ENCODE peak calls at places on chromosome 21, in ten cellular contexts. Y, K, W, D, I, R, A, H, V and B are unnamed samples.

GRCh38 chr21:43355196-43355924 is 71.6 kb downstream of the SIK1 start:
- DNase-seq in K (no peak), R (no peak), A (no peak), W (no peak), V (peak; percentile 69), D (no peak), H (no peak), I (no peak), Y (no peak), B (no peak)

GRCh38 chr21:18522181-18522771 is 118.7 kb upstream of the TMPRSS15 start:
- DNase-seq in A (peak; percentile 9), D (no peak), H (no peak), Y (no peak), V (no peak), K (peak; percentile 10), I (no peak), R (no peak), W (no peak), B (no peak)

GRCh38 chr21:37408464-37409193 is 42.1 kb downstream of the DYRK1A start:
- DNase-seq in V (no peak), H (no peak), W (no peak), R (no peak), I (no peak), D (no peak), K (no peak), Y (no peak), A (no peak), B (no peak)

GRCh38 chr21:17660449-17660848 is 47.7 kb upstream of the BTG3 start:
- DNase-seq in I (no peak), V (no peak), D (no peak), A (no peak), R (no peak), Y (no peak), K (peak; percentile 36), H (no peak), W (peak; percentile 6), B (no peak)

GRCh38 chr21:18244721-18245486 is at the start of gene CHODL:
- DNase-seq in V (no peak), K (peak; percentile 8), I (no peak), D (peak; percentile 78), W (no peak), R (no peak), A (peak; percentile 5), Y (no peak), H (no peak), B (no peak)

GRCh38 chr21:36513430-36513829 is 33.5 kb upstream of the CLDN14 start:
- DNase-seq in I (no peak), H (no peak), V (no peak), D (no peak), W (no peak), Y (no peak), A (no peak), K (no peak), R (no peak), B (no peak)

GRCh38 chr21:38440746-38441145 is 57.5 kb downstream of the ERG start:
- DNase-seq in I (no peak), K (peak; percentile 58), R (no peak), A (peak; percentile 45), Y (peak; percentile 91), D (no peak), W (peak; percentile 93), H (no peak), V (no peak), B (no peak)

GRCh38 chr21:26686278-26686677 is 113.2 kb upstream of the CYYR1 start:
- DNase-seq in R (no peak), K (peak; percentile 74), W (peak; percentile 67), I (no peak), V (peak; percentile 77), Y (peak; percentile 3), H (no peak), D (no peak), A (peak; percentile 21), B (peak; percentile 1)

GRCh38 chr21:33324311-33325221 is at the start of gene IFNAR1:
- DNase-seq in K (peak; percentile 98), A (peak; percentile 98), V (peak; percentile 100), I (peak; percentile 96), D (peak; percentile 100), H (peak; percentile 96), W (peak; percentile 97), R (peak; percentile 97), Y (peak; percentile 96), B (peak; percentile 99)

GRCh38 chr21:31768720-31769119 is 36.8 kb upstream of the SCAF4 start:
- DNase-seq in D (no peak), A (no peak), I (no peak), K (no peak), Y (no peak), V (no peak), H (no peak), W (no peak), R (no peak), B (no peak)

GRCh38 chr21:34166468-34166867 is 93.1 kb downstream of the MRPS6 start:
- DNase-seq in A (peak; percentile 12), H (no peak), I (no peak), Y (no peak), R (no peak), V (no peak), D (no peak), W (peak; percentile 49), K (peak; percentile 56), B (no peak)

GRCh38 chr21:42361286-42361685 is 5.0 kb downstream of the TFF1 start:
- DNase-seq in Y (no peak), D (no peak), A (no peak), V (peak; percentile 98), I (no peak), R (no peak), W (no peak), H (no peak), K (no peak), B (no peak)

GRCh38 chr21:29351691-29352090 is 53.0 kb downstream of the BACH1 start:
- DNase-seq in K (no peak), D (no peak), W (no peak), R (no peak), I (no peak), Y (peak; percentile 70), H (no peak), V (no peak), A (peak; percentile 42), B (no peak)

GRCh38 chr21:39968010-39968409 is 100.8 kb downstream of the PCP4 start:
- DNase-seq in D (no peak), A (no peak), Y (no peak), K (no peak), V (no peak), W (no peak), R (no peak), I (no peak), H (no peak), B (no peak)

GRCh38 chr21:18443686-18444085 is 40.1 kb upstream of the TMPRSS15 start:
- DNase-seq in K (no peak), Y (no peak), D (no peak), I (no peak), H (no peak), A (no peak), W (no peak), V (no peak), R (no peak), B (no peak)

GRCh38 chr21:44285547-44285992 is at the start of gene AIRE:
- DNase-seq in R (no peak), V (no peak), H (no peak), Y (peak; percentile 27), D (peak; percentile 81), A (no peak), I (no peak), W (no peak), K (peak; percentile 48), B (no peak)

GRCh38 chr21:38810034-38810825 is 4.5 kb downstream of the ETS2 start:
- DNase-seq in W (no peak), V (no peak), D (no peak), H (no peak), A (no peak), Y (no peak), I (no peak), R (no peak), K (no peak), B (no peak)

GRCh38 chr21:33394260-33394659 is 9.0 kb upstream of the IFNGR2 start:
- DNase-seq in H (no peak), R (no peak), K (no peak), I (peak; percentile 74), W (no peak), V (no peak), A (peak; percentile 43), Y (no peak), D (no peak), B (no peak)

GRCh38 chr21:42564561-42564971 is 50.9 kb downstream of the SLC37A1 start:
- DNase-seq in D (peak; percentile 71), V (no peak), I (no peak), W (no peak), K (no peak), R (no peak), Y (no peak), A (no peak), H (no peak), B (no peak)

GRCh38 chr21:36707763-36708511 is 9.0 kb downstream of the SIM2 start:
- DNase-seq in I (no peak), W (no peak), R (no peak), A (no peak), V (no peak), H (no peak), Y (no peak), K (peak; percentile 15), D (peak; percentile 67), B (no peak)

GRCh38 chr21:36908260-36908908 is 58.1 kb downstream of the HLCS start:
- DNase-seq in V (no peak), D (no peak), R (no peak), I (no peak), W (peak; percentile 38), A (peak; percentile 28), Y (no peak), H (no peak), K (no peak), B (no peak)

GRCh38 chr21:32909393-32909792 is 116.3 kb upstream of the OLIG2 start:
- DNase-seq in I (no peak), K (no peak), R (no peak), H (no peak), A (no peak), V (no peak), W (no peak), D (no peak), Y (no peak), B (no peak)

GRCh38 chr21:36208326-36209013 is 51.8 kb downstream of the DOP1B start:
- DNase-seq in H (no peak), I (no peak), Y (no peak), V (no peak), A (no peak), R (no peak), D (no peak), K (no peak), W (no peak), B (no peak)

GRCh38 chr21:16709866-16710550 is 802.8 kb upstream of the CXADR start:
- DNase-seq in I (no peak), R (no peak), W (no peak), H (no peak), A (peak; percentile 75), K (peak; percentile 15), V (no peak), Y (no peak), D (no peak), B (no peak)

GRCh38 chr21:41580758-41581554 is 73.0 kb upstream of the TMPRSS2 start:
- DNase-seq in Y (no peak), H (no peak), A (no peak), K (no peak), R (no peak), V (no peak), W (no peak), I (no peak), D (peak; percentile 40), B (no peak)

GRCh38 chr21:26909972-26910371 is 56.9 kb downstream of the ADAMTS5 start:
- DNase-seq in R (no peak), Y (no peak), H (no peak), I (no peak), V (no peak), W (peak; percentile 16), A (peak; percentile 9), D (no peak), K (peak; percentile 92), B (no peak)

GRCh38 chr21:15027056-15027455 is 37.7 kb downstream of the NRIP1 start:
- DNase-seq in I (no peak), W (no peak), R (no peak), K (no peak), A (no peak), V (no peak), H (no peak), D (no peak), Y (no peak), B (no peak)

GRCh38 chr21:29084372-29084771 is 10.9 kb upstream of the CCT8 start:
- DNase-seq in R (no peak), Y (peak; percentile 31), K (no peak), V (no peak), I (no peak), A (no peak), W (no peak), D (no peak), H (no peak), B (no peak)